ENCODE peak calls at places on chromosome 19, in four cellular contexts. D is ovary; P is CD4-positive, alpha-beta memory T cell; R is mucosa of descending colon. S is an unnamed sample.
A peak's percentile ranks its signal among the peaks of the same experiment; 100 is the strongest.

GRCh38 chr19:5983367-5983955 is 5.5 kb upstream of the RANBP3 start:
- DNase-seq in D (no peak), P (no peak), R (no peak), S (no peak)

GRCh38 chr19:33161201-33161600 is 29.3 kb downstream of the WDR88 start:
- DNase-seq in D (no peak), P (no peak), R (no peak), S (no peak)

GRCh38 chr19:37997911-37998344 is 90.9 kb downstream of the SIPA1L3 start:
- DNase-seq in D (no peak), P (no peak), R (no peak), S (no peak)

GRCh38 chr19:1266818-1267440 is 2.2 kb upstream of the CIRBP start:
- DNase-seq in D (peak; percentile 82), P (no peak), R (peak; percentile 83), S (peak; percentile 70)

GRCh38 chr19:4075373-4075772 is 8.7 kb upstream of the ZBTB7A start:
- DNase-seq in D (no peak), P (no peak), R (no peak), S (no peak)

GRCh38 chr19:409515-410242 is 732 bp upstream of the C2CD4C start:
- DNase-seq in D (no peak), P (no peak), R (no peak), S (no peak)

GRCh38 chr19:33704271-33704670 is 82.5 kb downstream of the CHST8 start:
- DNase-seq in D (no peak), P (no peak), R (no peak), S (no peak)

GRCh38 chr19:4781851-4782250 is 9.7 kb upstream of the FEM1A start:
- DNase-seq in D (no peak), P (no peak), R (no peak), S (no peak)

GRCh38 chr19:42114412-42114811 is 17.8 kb downstream of the POU2F2 start:
- DNase-seq in D (no peak), P (peak; percentile 22), R (peak; percentile 32), S (no peak)

GRCh38 chr19:27806471-27807070 is 1406.4 kb downstream of the UQCRFS1 start:
- DNase-seq in D (no peak), P (no peak), R (no peak), S (no peak)

GRCh38 chr19:53644061-53644816 is 12.4 kb downstream of the DPRX start:
- DNase-seq in D (no peak), P (no peak), R (no peak), S (no peak)

GRCh38 chr19:18176367-18177310 is 3.0 kb downstream of the IFI30 start:
- DNase-seq in D (no peak), P (no peak), R (peak; percentile 2), S (no peak)

S was measured in naive thymus-derived CD4-positive, alpha-beta T cell.